ENCODE peak calls at places on chromosome 4, in nine cellular contexts. P is activated CD8-positive, alpha-beta T cell treated with anti-CD3 and anti-CD28 coated beads for 36 hours; Y is GM13976; I is AG09319; K is esophagus muscularis mucosa; G is AG10803; Q is mesothelial cell of epicardium; A is GM13977; J is omental fat pad. L is an unnamed sample.

GRCh38 chr4:40613456-40613855 is 16.2 kb downstream of the RBM47 start:
- DNase-seq in P (no peak), Y (no peak), I (no peak), K (no peak), G (peak; percentile 48), Q (no peak), A (no peak), J (no peak), L (no peak)

GRCh38 chr4:95216636-95217035 is 332.1 kb downstream of the UNC5C start:
- DNase-seq in P (no peak), Y (no peak), I (no peak), K (no peak), G (no peak), Q (no peak), A (no peak), J (no peak), L (no peak)

GRCh38 chr4:110837896-110838450 is 215.1 kb upstream of the PITX2 start:
- DNase-seq in P (no peak), Y (no peak), I (no peak), K (no peak), G (no peak), Q (no peak), A (no peak), J (no peak), L (no peak)

GRCh38 chr4:150464523-150464922 is 117.4 kb upstream of the MAB21L2 start:
- DNase-seq in P (no peak), Y (no peak), I (no peak), K (no peak), G (no peak), Q (no peak), A (no peak), J (no peak), L (no peak)

GRCh38 chr4:154807042-154807630 is 26.1 kb downstream of the RBM46 start:
- DNase-seq in P (no peak), Y (peak; percentile 15), I (peak; percentile 19), K (no peak), G (peak; percentile 54), Q (no peak), A (peak; percentile 14), J (no peak), L (no peak)

GRCh38 chr4:120839624-120839973 is 82.9 kb downstream of the PRDM5 start:
- DNase-seq in P (no peak), Y (no peak), I (no peak), K (no peak), G (no peak), Q (no peak), A (no peak), J (no peak), L (no peak)

GRCh38 chr4:82644731-82645126 is 82.9 kb upstream of the TMEM150C start:
- DNase-seq in P (no peak), Y (no peak), I (no peak), K (peak; percentile 37), G (no peak), Q (no peak), A (no peak), J (no peak), L (no peak)

GRCh38 chr4:118736867-118737266 is 51.7 kb downstream of the METTL14 start:
- DNase-seq in P (no peak), Y (no peak), I (no peak), K (no peak), G (no peak), Q (no peak), A (no peak), J (no peak), L (no peak)

GRCh38 chr4:16439003-16439402 is 212.7 kb upstream of the TAPT1 start:
- DNase-seq in P (no peak), Y (no peak), I (no peak), K (peak; percentile 31), G (peak; percentile 50), Q (no peak), A (no peak), J (no peak), L (no peak)

GRCh38 chr4:19832388-19832787 is 419.3 kb upstream of the SLIT2 start:
- DNase-seq in P (no peak), Y (no peak), I (no peak), K (no peak), G (peak; percentile 11), Q (no peak), A (no peak), J (no peak), L (no peak)

GRCh38 chr4:37549003-37549402 is 137.2 kb downstream of the RELL1 start:
- DNase-seq in P (no peak), Y (no peak), I (no peak), K (no peak), G (peak; percentile 39), Q (no peak), A (no peak), J (no peak), L (no peak)

GRCh38 chr4:55124337-55125076 is 888 bp downstream of the KDR start:
- DNase-seq in P (no peak), Y (no peak), I (no peak), K (no peak), G (no peak), Q (no peak), A (no peak), J (no peak), L (no peak)

GRCh38 chr4:145602129-145602760 is 16.9 kb upstream of the MMAA start:
- DNase-seq in P (no peak), Y (no peak), I (no peak), K (no peak), G (no peak), Q (no peak), A (no peak), J (no peak), L (no peak)

GRCh38 chr4:107261241-107261874 is 225.2 kb upstream of the DKK2 start:
- DNase-seq in P (no peak), Y (no peak), I (no peak), K (no peak), G (peak; percentile 9), Q (no peak), A (no peak), J (no peak), L (no peak)

GRCh38 chr4:82776925-82777542 is 21.6 kb downstream of the SCD5 start:
- DNase-seq in P (no peak), Y (no peak), I (peak; percentile 32), K (no peak), G (peak; percentile 59), Q (no peak), A (no peak), J (no peak), L (no peak)

GRCh38 chr4:30553721-30554120 is 166.4 kb upstream of the PCDH7 start:
- DNase-seq in P (no peak), Y (no peak), I (no peak), K (no peak), G (no peak), Q (no peak), A (no peak), J (no peak), L (no peak)

GRCh38 chr4:187128971-187129370 is 405.3 kb upstream of the FAT1 start:
- DNase-seq in P (no peak), Y (no peak), I (no peak), K (no peak), G (peak; percentile 46), Q (no peak), A (no peak), J (no peak), L (no peak)

GRCh38 chr4:15587649-15588048 is 67.5 kb downstream of the FBXL5 start:
- DNase-seq in P (no peak), Y (no peak), I (no peak), K (no peak), G (peak; percentile 18), Q (no peak), A (no peak), J (no peak), L (no peak)

GRCh38 chr4:139808381-139809206 is 143.0 kb downstream of the MGST2 start:
- DNase-seq in P (no peak), Y (no peak), I (no peak), K (no peak), G (peak; percentile 24), Q (no peak), A (no peak), J (no peak), L (no peak)

GRCh38 chr4:86130160-86130933 is 229.5 kb downstream of the MAPK10 start:
- DNase-seq in P (no peak), Y (no peak), I (no peak), K (no peak), G (no peak), Q (no peak), A (no peak), J (no peak), L (no peak)

GRCh38 chr4:2151544-2151943 is 90.4 kb downstream of the HAUS3 start:
- DNase-seq in P (no peak), Y (no peak), I (no peak), K (no peak), G (no peak), Q (no peak), A (no peak), J (no peak), L (no peak)

GRCh38 chr4:95998311-95998710 is 158.4 kb downstream of the PDHA2 start:
- DNase-seq in P (no peak), Y (no peak), I (no peak), K (no peak), G (no peak), Q (no peak), A (no peak), J (no peak), L (no peak)

GRCh38 chr4:8021796-8022195 is 82.1 kb upstream of the AFAP1 start:
- DNase-seq in P (no peak), Y (no peak), I (no peak), K (no peak), G (no peak), Q (no peak), A (no peak), J (no peak), L (no peak)
- TF ChIP-seq CTCF in P (no peak), Y (no peak), I (no peak), K (no peak), G (no peak), Q (no peak), A (no peak), J (no peak), L (no peak)

GRCh38 chr4:138216272-138216867 is 25.8 kb downstream of the SLC7A11 start:
- DNase-seq in P (no peak), Y (no peak), I (no peak), K (no peak), G (no peak), Q (no peak), A (no peak), J (no peak), L (no peak)
- TF ChIP-seq CTCF in P (no peak), Y (no peak), I (no peak), K (no peak), G (no peak), Q (no peak), A (no peak), J (no peak), L (no peak)

GRCh38 chr4:25578431-25578830 is 77.2 kb upstream of the SLC34A2 start:
- DNase-seq in P (no peak), Y (no peak), I (no peak), K (no peak), G (no peak), Q (no peak), A (no peak), J (no peak), L (no peak)
- TF ChIP-seq CTCF in P (no peak), Y (no peak), I (no peak), K (no peak), G (no peak), Q (no peak), A (no peak), J (no peak), L (no peak)

DNA sequence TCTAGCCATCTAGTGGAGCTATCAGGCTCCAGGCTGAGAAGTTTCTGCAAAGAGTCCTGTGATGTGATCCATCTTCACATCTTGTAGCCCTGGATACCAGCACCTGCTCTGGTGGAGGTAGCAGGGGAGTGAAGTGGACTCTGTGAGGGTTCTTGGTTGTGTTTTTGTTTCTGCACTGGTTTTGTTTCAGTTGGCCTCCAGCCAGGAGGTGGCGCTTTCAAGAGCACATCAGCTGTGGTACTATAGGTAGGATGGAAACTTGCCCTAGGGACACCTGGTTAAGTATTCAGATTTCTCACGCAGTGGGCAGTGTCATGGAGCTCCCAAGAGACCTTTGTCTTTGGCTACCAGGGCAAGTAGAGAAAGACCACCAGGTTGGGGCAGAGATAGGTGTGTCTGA is 257.5 kb upstream of the SLC7A11 start:
- DNase-seq in P (no peak), Y (no peak), I (no peak), K (no peak), G (no peak), Q (no peak), A (no peak), J (no peak), L (no peak)
- TF ChIP-seq CTCF in P (no peak), Y (no peak), I (no peak), K (no peak), G (no peak), Q (no peak), A (no peak), J (no peak), L (no peak)

L was measured in GM20000.